ENCODE peak calls at places on chromosomes 13 and 19, in seven cellular contexts. I is HCT116, M is HepG2, C is GM12878, R is K562, F is H1, S is SK-N-SH. N is an unnamed sample.

GRCh38 chr19:32930567-32930966 is 41.2 kb downstream of the CEP89 start:
- DNase-seq in I (no peak), F (no peak), S (no peak), C (no peak), M (no peak), R (no peak), N (no peak)

GRCh38 chr13:73835138-73835721 is 299.0 kb downstream of the KLF12 start:
- DNase-seq in M (peak; percentile 39), C (peak; percentile 30), F (no peak), R (peak; percentile 20), S (peak; percentile 33), I (peak; percentile 22), N (peak; percentile 45)

GRCh38 chr13:40125336-40125735 is 469.9 kb downstream of the COG6 start:
- DNase-seq in I (no peak), C (no peak), M (no peak), S (no peak), F (no peak), R (no peak), N (no peak)

GRCh38 chr19:17779281-17779930 is 15.5 kb upstream of the B3GNT3 start:
- DNase-seq in M (no peak), C (no peak), R (peak; percentile 85), I (peak; percentile 93), S (peak; percentile 49), F (peak; percentile 79), N (peak; percentile 40)

GRCh38 chr19:18414504-18415176 is 4.6 kb upstream of the SSBP4 start:
- DNase-seq in F (no peak), C (no peak), M (no peak), I (no peak), R (peak; percentile 42), S (no peak), N (peak; percentile 52)

GRCh38 chr19:38433268-38433733 is at the start of gene RYR1:
- DNase-seq in F (peak; percentile 94), C (no peak), S (peak; percentile 90), R (peak; percentile 98), I (peak; percentile 37), M (no peak), N (peak; percentile 58)

GRCh38 chr13:109655206-109655600 is 131.2 kb downstream of the IRS2 start:
- DNase-seq in F (no peak), S (peak; percentile 61), M (no peak), R (no peak), I (no peak), C (no peak), N (no peak)

GRCh38 chr13:94198666-94199065 is 280.8 kb downstream of the DCT start:
- DNase-seq in R (no peak), M (no peak), S (no peak), F (no peak), C (no peak), I (no peak), N (no peak)

GRCh38 chr13:110771194-110771593 is 57.7 kb downstream of the ING1 start:
- DNase-seq in F (no peak), C (no peak), I (no peak), S (no peak), M (no peak), R (no peak), N (no peak)

GRCh38 chr13:78398743-78399410 is 204.5 kb downstream of the POU4F1 start:
- DNase-seq in C (peak; percentile 53), M (no peak), I (no peak), F (no peak), R (no peak), S (no peak), N (no peak)

GRCh38 chr19:18842166-18842565 is 10.4 kb downstream of the UPF1 start:
- DNase-seq in F (no peak), C (no peak), I (no peak), R (no peak), S (peak; percentile 58), M (no peak), N (no peak)

GRCh38 chr19:47421844-47422395 is 2.6 kb upstream of the MEIS3 start:
- DNase-seq in F (no peak), R (peak; percentile 34), S (peak; percentile 90), C (no peak), I (no peak), M (no peak), N (no peak)

DNA sequence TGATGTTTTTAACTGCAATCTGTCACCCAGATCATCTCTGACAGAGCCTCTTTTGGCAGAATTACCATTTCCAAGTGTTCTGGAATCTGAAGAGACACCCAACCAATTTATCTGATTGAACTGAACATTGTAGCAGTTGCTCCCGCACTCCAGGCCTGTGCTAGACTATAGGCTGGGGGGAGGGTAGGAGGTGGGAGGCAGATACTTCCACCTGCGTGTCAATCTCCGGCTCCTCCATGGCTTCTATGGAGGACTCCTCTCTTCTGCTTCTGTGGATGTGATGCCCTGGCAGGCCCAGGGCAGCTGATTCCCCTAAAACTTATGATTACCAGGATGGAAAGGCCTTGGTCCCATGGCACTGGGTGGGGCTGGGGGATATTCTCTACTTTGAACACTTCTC is 8.1 kb upstream of the TEX26 start:
- DNase-seq in C (no peak), I (no peak), F (no peak), R (no peak), M (no peak), S (no peak), N (no peak)
- TF ChIP-seq JUND in C (no peak), I (no peak), F (no peak), R (no peak), M (no peak), S (no peak), N (no peak)

DNA sequence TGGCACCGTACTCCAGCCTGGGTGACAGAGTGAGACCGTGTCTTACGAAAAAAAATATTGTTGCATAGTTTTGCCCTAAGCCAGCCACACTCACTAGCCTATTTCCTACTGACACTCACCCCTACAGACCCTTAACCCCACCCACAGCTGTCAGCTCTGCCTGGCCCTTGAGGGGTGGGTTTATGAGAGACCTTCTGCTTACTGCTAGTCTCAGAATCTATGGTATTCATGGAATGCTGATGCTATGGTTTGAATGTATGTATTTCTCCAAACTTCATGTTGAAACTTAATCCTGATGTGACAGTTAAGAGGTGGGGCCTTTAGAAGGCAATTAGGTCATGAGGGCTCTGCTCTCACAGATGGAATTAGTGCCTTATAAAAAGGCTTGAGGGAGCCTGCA is 79.2 kb upstream of the LRCH1 start:
- DNase-seq in F (no peak), I (no peak), M (no peak), C (no peak), S (no peak), R (no peak), N (no peak)
- TF ChIP-seq JUND in F (no peak), I (no peak), M (no peak), C (no peak), S (no peak), R (no peak), N (no peak)

GRCh38 chr13:103772576-103772975 is 706.4 kb upstream of the SLC10A2 start:
- DNase-seq in M (peak; percentile 3), R (peak; percentile 10), C (no peak), S (no peak), I (no peak), F (no peak), N (no peak)
- TF ChIP-seq JUND in M (no peak), R (no peak), C (no peak), S (no peak), I (no peak), F (no peak), N (no peak)

GRCh38 chr13:35485451-35485850 is 9.0 kb upstream of the MAB21L1 start:
- DNase-seq in I (no peak), C (no peak), S (no peak), R (no peak), M (no peak), F (no peak), N (no peak)
- TF ChIP-seq JUND in I (no peak), C (no peak), S (no peak), R (no peak), M (no peak), F (no peak), N (no peak)

DNA sequence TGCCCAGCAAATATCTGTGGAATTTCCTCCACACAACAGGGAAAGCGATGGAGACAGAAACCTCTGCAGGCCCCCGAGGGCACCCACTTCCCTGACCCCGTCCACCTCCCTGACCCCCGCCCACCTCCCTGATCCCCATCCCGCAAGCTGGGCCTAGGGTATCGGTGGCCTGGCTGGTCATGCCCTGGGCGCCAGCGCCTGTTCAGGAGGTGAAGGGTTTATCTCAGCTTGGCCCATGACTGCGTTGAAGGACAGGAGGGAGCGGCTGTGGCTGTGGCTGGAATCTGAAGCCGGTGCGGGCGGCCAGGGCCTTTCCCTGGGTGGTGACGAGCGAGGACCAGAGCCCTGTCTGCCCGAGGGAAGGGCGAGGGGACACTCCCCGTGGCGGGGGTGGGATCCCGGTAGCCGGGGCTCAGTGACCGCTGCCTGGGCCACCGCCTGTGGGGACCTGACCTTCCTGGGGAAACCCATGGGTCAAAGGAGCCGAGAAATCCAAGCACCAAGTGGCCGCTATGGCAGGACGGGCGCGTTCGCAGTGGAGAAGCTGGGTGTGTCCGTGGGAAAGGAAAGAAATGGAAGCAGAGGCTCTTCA is 20.7 kb downstream of the GAS6 start:
- DNase-seq in F (no peak), R (no peak), I (no peak), C (no peak), S (no peak), M (no peak), N (no peak)
- TF ChIP-seq JUND in F (no peak), R (no peak), I (no peak), C (no peak), S (no peak), M (no peak), N (no peak)

GRCh38 chr13:29582171-29582570 is 13.3 kb downstream of the SLC7A1 start:
- DNase-seq in M (no peak), C (no peak), I (no peak), S (no peak), F (no peak), R (peak; percentile 56), N (no peak)
- TF ChIP-seq JUND in M (no peak), C (no peak), I (no peak), S (no peak), F (no peak), R (no peak), N (no peak)

GRCh38 chr19:4059493-4059880 is 7.2 kb downstream of the ZBTB7A start:
- DNase-seq in S (no peak), F (no peak), C (no peak), M (no peak), R (no peak), I (no peak), N (no peak)
- TF ChIP-seq JUND in S (no peak), F (no peak), C (no peak), M (no peak), R (no peak), I (no peak), N (no peak)

GRCh38 chr13:80374453-80374852 is 33.5 kb upstream of the SPRY2 start:
- DNase-seq in F (no peak), S (no peak), C (no peak), M (no peak), R (no peak), I (no peak), N (no peak)
- TF ChIP-seq JUND in F (no peak), S (no peak), C (no peak), M (no peak), R (no peak), I (no peak), N (no peak)

DNA sequence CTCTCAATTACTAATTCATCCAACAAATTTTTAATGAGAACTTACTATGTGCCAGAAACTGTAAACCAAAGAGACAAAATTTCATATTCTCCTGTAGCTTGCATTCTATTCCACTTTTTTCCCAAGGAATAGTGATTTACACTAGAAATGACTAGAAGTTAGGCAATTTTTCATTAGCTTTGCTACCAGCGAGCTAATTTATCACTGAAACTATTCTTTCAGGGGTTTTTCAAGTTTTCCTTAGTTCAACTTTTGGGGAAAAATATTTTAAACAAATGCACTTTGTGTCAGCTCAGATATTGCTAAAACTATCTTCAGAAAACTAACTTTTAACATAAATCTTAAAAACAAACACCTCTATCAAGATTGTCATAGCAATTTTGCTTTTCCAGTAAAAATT is 5.4 kb downstream of the TNFRSF19 start:
- DNase-seq in M (no peak), R (no peak), C (no peak), S (no peak), F (no peak), I (no peak), N (no peak)
- TF ChIP-seq JUND in M (no peak), R (no peak), C (no peak), S (no peak), F (no peak), I (no peak), N (no peak)

N was measured in T47D.